ENCODE peak calls at places on chromosomes 13 and 19, in nine cellular contexts. A is AG10803; M is aorta; E is SW480; D is cardiac muscle cell; L is kidney tubule cell; J is HEK293T; V is stimulated activated CD4-positive, alpha-beta T cell treated with anti-CD3 and anti-CD28 coated beads, Interleukin-4, amount 100 ng/mL, for 1 hour; G is left lung. F is an unnamed sample.
A peak's percentile ranks its signal among the peaks of the same experiment; 100 is the strongest.

GRCh38 chr13:102190930-102191329 is 210.9 kb downstream of the FGF14 start:
- DNase-seq in D (no peak), G (no peak), V (no peak), M (no peak), E (no peak), L (no peak), A (no peak), J (no peak), F (no peak)

GRCh38 chr19:4889034-4889825 is 13.5 kb downstream of the ARRDC5 start:
- DNase-seq in J (no peak), M (no peak), G (no peak), L (peak; percentile 53), V (no peak), E (no peak), A (peak; percentile 46), D (peak; percentile 45), F (no peak)

GRCh38 chr19:39926170-39926755 is 8.2 kb downstream of the FCGBP start:
- DNase-seq in L (no peak), G (no peak), E (no peak), M (no peak), A (no peak), V (no peak), J (no peak), D (no peak), F (peak; percentile 2)

GRCh38 chr19:17127671-17128070 is 52.1 kb downstream of the MYO9B start:
- DNase-seq in A (no peak), E (no peak), G (no peak), D (no peak), L (no peak), J (no peak), M (no peak), V (no peak), F (no peak)

GRCh38 chr19:37981785-37982475 is 74.9 kb downstream of the SIPA1L3 start:
- DNase-seq in D (no peak), J (no peak), E (peak; percentile 32), L (no peak), A (no peak), M (peak; percentile 27), V (no peak), G (no peak), F (peak; percentile 68)

GRCh38 chr19:49514151-49514550 is 1.7 kb downstream of the FCGRT start:
- DNase-seq in J (no peak), M (no peak), D (no peak), A (no peak), G (peak; percentile 75), E (no peak), L (no peak), V (no peak), F (peak; percentile 31)

GRCh38 chr19:30580673-30581072 is 208.5 kb downstream of the ZNF536 start:
- DNase-seq in J (no peak), V (no peak), D (no peak), A (no peak), E (no peak), L (no peak), G (no peak), M (no peak), F (no peak)

GRCh38 chr13:39506559-39507390 is 96.2 kb downstream of the LHFPL6 start:
- DNase-seq in E (no peak), L (no peak), V (no peak), J (no peak), A (peak; percentile 7), G (no peak), D (no peak), M (no peak), F (no peak)

GRCh38 chr19:33988601-33989000 is 183.7 kb upstream of the LSM14A start:
- DNase-seq in L (no peak), A (peak; percentile 37), G (no peak), M (no peak), V (no peak), J (no peak), D (no peak), E (no peak), F (no peak)

GRCh38 chr19:49528211-49528771 is 488 bp downstream of the RCN3 start:
- DNase-seq in M (peak; percentile 86), J (no peak), E (no peak), G (no peak), D (peak; percentile 74), A (peak; percentile 81), L (no peak), V (no peak), F (no peak)

GRCh38 chr13:60623131-60623530 is 226.1 kb downstream of the TDRD3 start:
- DNase-seq in L (no peak), J (no peak), D (no peak), V (no peak), G (no peak), M (no peak), E (no peak), A (no peak), F (no peak)

GRCh38 chr19:18450934-18451836 is 13.3 kb upstream of the ISYNA1 start:
- DNase-seq in E (no peak), D (peak; percentile 81), A (peak; percentile 69), M (peak; percentile 96), V (peak; percentile 88), L (peak; percentile 71), G (peak; percentile 96), J (peak; percentile 87), F (no peak)

GRCh38 chr19:48006762-48007161 is 12.3 kb downstream of the ELSPBP1 start:
- DNase-seq in L (no peak), E (peak; percentile 48), J (peak; percentile 23), M (no peak), A (no peak), V (no peak), D (no peak), G (no peak), F (no peak)

GRCh38 chr19:50268501-50268900 is 60.7 kb downstream of the KCNC3 start:
- DNase-seq in J (no peak), A (no peak), G (no peak), L (peak; percentile 35), M (no peak), E (no peak), D (no peak), V (no peak), F (no peak)

GRCh38 chr19:17530586-17530985 is 19.1 kb downstream of the PGLS start:
- DNase-seq in D (no peak), L (no peak), E (no peak), G (no peak), J (no peak), A (no peak), M (no peak), V (no peak), F (no peak)

GRCh38 chr19:34733266-34733825 is 697 bp upstream of the ZNF181 start:
- DNase-seq in M (peak; percentile 80), V (no peak), E (no peak), G (no peak), A (no peak), J (peak; percentile 32), L (no peak), D (no peak), F (no peak)

GRCh38 chr13:75704942-75705320 is 68.8 kb downstream of the LMO7 start:
- DNase-seq in E (peak; percentile 66), J (no peak), M (no peak), L (peak; percentile 62), V (no peak), D (no peak), G (peak; percentile 72), A (no peak), F (peak; percentile 80)

GRCh38 chr13:47397739-47398138 is 500.9 kb upstream of the HTR2A start:
- DNase-seq in M (no peak), G (no peak), D (peak; percentile 10), E (peak; percentile 81), L (no peak), V (no peak), J (no peak), A (no peak), F (no peak)

GRCh38 chr13:63088226-63088625 is 1672.6 kb upstream of the PCDH20 start:
- DNase-seq in L (no peak), E (no peak), J (no peak), V (no peak), A (no peak), G (no peak), D (peak; percentile 6), M (no peak), F (no peak)

GRCh38 chr13:44474122-44474910 is 100.7 kb downstream of the SERP2 start:
- DNase-seq in D (peak; percentile 31), G (no peak), V (no peak), A (peak; percentile 13), J (peak; percentile 10), L (peak; percentile 21), M (no peak), E (peak; percentile 55), F (no peak)

GRCh38 chr13:113075711-113076110 is 29.9 kb upstream of the F7 start:
- DNase-seq in L (no peak), V (no peak), G (peak; percentile 60), D (no peak), M (peak; percentile 59), E (no peak), J (no peak), A (no peak), F (no peak)

F was measured in left colon.